ENCODE peak calls at places on chromosomes 11 and 22, in ten cellular contexts. One of them, this sample, is unnamed.

GRCh38 chr11:116589402-116589801 is 183.4 kb downstream of the BUD13 start:
- DNase-seq in stimulated activated CD8-positive, alpha-beta memory T cell treated with anti-CD3 and anti-CD28 coated beads, Interleukin-4, amount 100 ng/mL, for 1 hour: no peak
- DNase-seq in lung: no peak
- DNase-seq in C1 segment of cervical spinal cord: no peak
- DNase-seq in heart right ventricle: no peak
- DNase-seq in hepatocyte: no peak
- DNase-seq in uterus: no peak
- DNase-seq in adrenal gland: no peak
- DNase-seq in activated naive CD8-positive, alpha-beta T cell treated with anti-CD3 and anti-CD28 coated beads for 36 hours: no peak
- DNase-seq in activated naive CD4-positive, alpha-beta T cell: no peak
- DNase-seq in this sample: no peak

GRCh38 chr11:133525976-133526375 is 6.3 kb downstream of the OPCML start:
- DNase-seq in stimulated activated CD8-positive, alpha-beta memory T cell treated with anti-CD3 and anti-CD28 coated beads, Interleukin-4, amount 100 ng/mL, for 1 hour: no peak
- DNase-seq in lung: no peak
- DNase-seq in C1 segment of cervical spinal cord: no peak
- DNase-seq in heart right ventricle: no peak
- DNase-seq in hepatocyte: no peak
- DNase-seq in uterus: no peak
- DNase-seq in adrenal gland: no peak
- DNase-seq in activated naive CD8-positive, alpha-beta T cell treated with anti-CD3 and anti-CD28 coated beads for 36 hours: no peak
- DNase-seq in activated naive CD4-positive, alpha-beta T cell: no peak
- DNase-seq in this sample: no peak

GRCh38 chr11:70145025-70145529 is 58.0 kb upstream of the FADD start:
- DNase-seq in stimulated activated CD8-positive, alpha-beta memory T cell treated with anti-CD3 and anti-CD28 coated beads, Interleukin-4, amount 100 ng/mL, for 1 hour: no peak
- DNase-seq in lung: no peak
- DNase-seq in C1 segment of cervical spinal cord: no peak
- DNase-seq in heart right ventricle: no peak
- DNase-seq in hepatocyte: no peak
- DNase-seq in uterus: no peak
- DNase-seq in adrenal gland: no peak
- DNase-seq in activated naive CD8-positive, alpha-beta T cell treated with anti-CD3 and anti-CD28 coated beads for 36 hours: no peak
- DNase-seq in activated naive CD4-positive, alpha-beta T cell: no peak
- DNase-seq in this sample: no peak

GRCh38 chr11:1737080-1737757 is 13.2 kb downstream of the IFITM10 start:
- DNase-seq in stimulated activated CD8-positive, alpha-beta memory T cell treated with anti-CD3 and anti-CD28 coated beads, Interleukin-4, amount 100 ng/mL, for 1 hour: no peak
- DNase-seq in lung: no peak
- DNase-seq in C1 segment of cervical spinal cord: no peak
- DNase-seq in heart right ventricle: no peak
- DNase-seq in hepatocyte: no peak
- DNase-seq in uterus: no peak
- DNase-seq in adrenal gland: peak
- DNase-seq in activated naive CD8-positive, alpha-beta T cell treated with anti-CD3 and anti-CD28 coated beads for 36 hours: no peak
- DNase-seq in activated naive CD4-positive, alpha-beta T cell: no peak
- DNase-seq in this sample: no peak

GRCh38 chr22:43435851-43436535 is 24.2 kb downstream of the MPPED1 start:
- DNase-seq in stimulated activated CD8-positive, alpha-beta memory T cell treated with anti-CD3 and anti-CD28 coated beads, Interleukin-4, amount 100 ng/mL, for 1 hour: no peak
- DNase-seq in lung: no peak
- DNase-seq in C1 segment of cervical spinal cord: no peak
- DNase-seq in heart right ventricle: no peak
- DNase-seq in hepatocyte: no peak
- DNase-seq in uterus: no peak
- DNase-seq in adrenal gland: no peak
- DNase-seq in activated naive CD8-positive, alpha-beta T cell treated with anti-CD3 and anti-CD28 coated beads for 36 hours: no peak
- DNase-seq in activated naive CD4-positive, alpha-beta T cell: no peak
- DNase-seq in this sample: no peak

GRCh38 chr22:50600967-50601668 is 525 bp downstream of the MAPK8IP2 start:
- DNase-seq in stimulated activated CD8-positive, alpha-beta memory T cell treated with anti-CD3 and anti-CD28 coated beads, Interleukin-4, amount 100 ng/mL, for 1 hour: no peak
- DNase-seq in lung: no peak
- DNase-seq in C1 segment of cervical spinal cord: no peak
- DNase-seq in heart right ventricle: peak
- DNase-seq in hepatocyte: no peak
- DNase-seq in uterus: no peak
- DNase-seq in adrenal gland: no peak
- DNase-seq in activated naive CD8-positive, alpha-beta T cell treated with anti-CD3 and anti-CD28 coated beads for 36 hours: no peak
- DNase-seq in activated naive CD4-positive, alpha-beta T cell: no peak
- DNase-seq in this sample: no peak

GRCh38 chr11:86955111-86955673 is at the start of gene FZD4:
- DNase-seq in stimulated activated CD8-positive, alpha-beta memory T cell treated with anti-CD3 and anti-CD28 coated beads, Interleukin-4, amount 100 ng/mL, for 1 hour: no peak
- DNase-seq in lung: peak
- DNase-seq in C1 segment of cervical spinal cord: peak
- DNase-seq in heart right ventricle: peak
- DNase-seq in hepatocyte: peak
- DNase-seq in uterus: peak
- DNase-seq in adrenal gland: peak
- DNase-seq in activated naive CD8-positive, alpha-beta T cell treated with anti-CD3 and anti-CD28 coated beads for 36 hours: peak
- DNase-seq in activated naive CD4-positive, alpha-beta T cell: no peak
- DNase-seq in this sample: peak

GRCh38 chr11:61027141-61027840 is 55.8 kb downstream of the CD6 start:
- DNase-seq in stimulated activated CD8-positive, alpha-beta memory T cell treated with anti-CD3 and anti-CD28 coated beads, Interleukin-4, amount 100 ng/mL, for 1 hour: no peak
- DNase-seq in lung: no peak
- DNase-seq in C1 segment of cervical spinal cord: no peak
- DNase-seq in heart right ventricle: no peak
- DNase-seq in hepatocyte: no peak
- DNase-seq in uterus: no peak
- DNase-seq in adrenal gland: no peak
- DNase-seq in activated naive CD8-positive, alpha-beta T cell treated with anti-CD3 and anti-CD28 coated beads for 36 hours: peak
- DNase-seq in activated naive CD4-positive, alpha-beta T cell: no peak
- DNase-seq in this sample: no peak

GRCh38 chr22:49825944-49826602 is 1.6 kb downstream of the BRD1 start:
- DNase-seq in stimulated activated CD8-positive, alpha-beta memory T cell treated with anti-CD3 and anti-CD28 coated beads, Interleukin-4, amount 100 ng/mL, for 1 hour: peak
- DNase-seq in lung: no peak
- DNase-seq in C1 segment of cervical spinal cord: no peak
- DNase-seq in heart right ventricle: no peak
- DNase-seq in hepatocyte: peak
- DNase-seq in uterus: no peak
- DNase-seq in adrenal gland: peak
- DNase-seq in activated naive CD8-positive, alpha-beta T cell treated with anti-CD3 and anti-CD28 coated beads for 36 hours: peak
- DNase-seq in activated naive CD4-positive, alpha-beta T cell: no peak
- DNase-seq in this sample: no peak

GRCh38 chr11:88555829-88556202 is 218.3 kb upstream of the CTSC start:
- DNase-seq in stimulated activated CD8-positive, alpha-beta memory T cell treated with anti-CD3 and anti-CD28 coated beads, Interleukin-4, amount 100 ng/mL, for 1 hour: no peak
- DNase-seq in lung: no peak
- DNase-seq in C1 segment of cervical spinal cord: no peak
- DNase-seq in heart right ventricle: no peak
- DNase-seq in hepatocyte: no peak
- DNase-seq in uterus: no peak
- DNase-seq in adrenal gland: no peak
- DNase-seq in activated naive CD8-positive, alpha-beta T cell treated with anti-CD3 and anti-CD28 coated beads for 36 hours: no peak
- DNase-seq in activated naive CD4-positive, alpha-beta T cell: no peak
- DNase-seq in this sample: no peak

GRCh38 chr11:106152824-106153223 is 75.4 kb downstream of the AASDHPPT start:
- DNase-seq in stimulated activated CD8-positive, alpha-beta memory T cell treated with anti-CD3 and anti-CD28 coated beads, Interleukin-4, amount 100 ng/mL, for 1 hour: no peak
- DNase-seq in lung: no peak
- DNase-seq in C1 segment of cervical spinal cord: no peak
- DNase-seq in heart right ventricle: no peak
- DNase-seq in hepatocyte: no peak
- DNase-seq in uterus: no peak
- DNase-seq in adrenal gland: no peak
- DNase-seq in activated naive CD8-positive, alpha-beta T cell treated with anti-CD3 and anti-CD28 coated beads for 36 hours: no peak
- DNase-seq in activated naive CD4-positive, alpha-beta T cell: no peak
- DNase-seq in this sample: no peak

GRCh38 chr22:39607093-39607492 is 36.5 kb downstream of the CACNA1I start:
- DNase-seq in stimulated activated CD8-positive, alpha-beta memory T cell treated with anti-CD3 and anti-CD28 coated beads, Interleukin-4, amount 100 ng/mL, for 1 hour: no peak
- DNase-seq in lung: no peak
- DNase-seq in C1 segment of cervical spinal cord: no peak
- DNase-seq in heart right ventricle: no peak
- DNase-seq in hepatocyte: no peak
- DNase-seq in uterus: no peak
- DNase-seq in adrenal gland: peak
- DNase-seq in activated naive CD8-positive, alpha-beta T cell treated with anti-CD3 and anti-CD28 coated beads for 36 hours: no peak
- DNase-seq in activated naive CD4-positive, alpha-beta T cell: no peak
- DNase-seq in this sample: no peak